ENCODE peak calls at places on chromosomes 4 and X, in eight cellular contexts. I is H54; X is GM19239; Q is kidney; H is stimulated activated CD8-positive, alpha-beta memory T cell treated with anti-CD3 and anti-CD28 coated beads, Interleukin-4, amount 100 ng/mL, for 24 hours; L is iPS-NIHi11; K is NT2/D1; B is NCI-H510A. N is an unnamed sample.

GRCh38 chrX:276588-277171 is 4.5 kb upstream of the PLCXD1 start:
- DNase-seq in I (peak), X (no peak), Q (peak), H (no peak), L (no peak), K (no peak), B (no peak), N (peak)

GRCh38 chr4:75555294-75556164 is at the start of gene ODAPH:
- DNase-seq in I (peak), X (peak), Q (no peak), H (peak), L (peak), K (peak), B (no peak), N (peak)

GRCh38 chrX:38970845-38971244 is 169.6 kb downstream of the MID1IP1 start:
- DNase-seq in I (no peak), X (no peak), Q (no peak), H (peak), L (no peak), K (no peak), B (no peak), N (no peak)

GRCh38 chrX:114959729-114960128 is 57.7 kb downstream of the IL13RA2 start:
- DNase-seq in I (no peak), X (no peak), Q (no peak), H (no peak), L (peak), K (no peak), B (no peak), N (peak)

GRCh38 chrX:139877710-139878414 is 55.0 kb downstream of the ATP11C start:
- DNase-seq in I (no peak), X (no peak), Q (no peak), H (no peak), L (no peak), K (no peak), B (no peak), N (peak)

GRCh38 chr4:83282049-83282535 is 2.5 kb downstream of the COQ2 start:
- DNase-seq in I (peak), X (no peak), Q (no peak), H (peak), L (peak), K (no peak), B (no peak), N (peak)

GRCh38 chr4:25926473-25926872 is 12.5 kb downstream of the SMIM20 start:
- DNase-seq in I (no peak), X (no peak), Q (no peak), H (no peak), L (no peak), K (no peak), B (peak), N (no peak)

GRCh38 chr4:33577798-33578197 is 2666.5 kb downstream of the ARAP2 start:
- DNase-seq in I (no peak), X (no peak), Q (no peak), H (no peak), L (no peak), K (no peak), B (no peak), N (no peak)

GRCh38 chr4:183989931-183990330 is 84.8 kb downstream of the STOX2 start:
- DNase-seq in I (no peak), X (no peak), Q (no peak), H (no peak), L (no peak), K (no peak), B (no peak), N (no peak)

GRCh38 chrX:153460826-153461225 is 9.6 kb downstream of the HAUS7 start:
- DNase-seq in I (peak), X (no peak), Q (peak), H (peak), L (peak), K (no peak), B (no peak), N (peak)

GRCh38 chr4:38119663-38120374 is 159.6 kb downstream of the PTTG2 start:
- DNase-seq in I (peak), X (no peak), Q (peak), H (no peak), L (no peak), K (no peak), B (no peak), N (peak)

GRCh38 chr4:102610476-102610875 is 109.3 kb downstream of the NFKB1 start:
- DNase-seq in I (no peak), X (no peak), Q (no peak), H (no peak), L (no peak), K (no peak), B (no peak), N (no peak)

GRCh38 chrX:100447563-100448397 is 37.7 kb upstream of the PCDH19 start:
- DNase-seq in I (peak), X (peak), Q (no peak), H (no peak), L (peak), K (peak), B (no peak), N (peak)

GRCh38 chr4:5101571-5101970 is 50.3 kb downstream of the STK32B start:
- DNase-seq in I (no peak), X (no peak), Q (no peak), H (no peak), L (no peak), K (no peak), B (no peak), N (peak)

GRCh38 chrX:150377010-150377409 is 13.9 kb downstream of the MAMLD1 start:
- DNase-seq in I (no peak), X (no peak), Q (no peak), H (no peak), L (no peak), K (no peak), B (no peak), N (no peak)

GRCh38 chrX:56764153-56764974 is 35.3 kb downstream of the NBDY start:
- DNase-seq in I (peak), X (peak), Q (peak), H (peak), L (peak), K (peak), B (no peak), N (peak)

GRCh38 chrX:141405878-141406492 is 163.7 kb upstream of the SPANXC start:
- DNase-seq in I (no peak), X (no peak), Q (no peak), H (no peak), L (no peak), K (no peak), B (no peak), N (peak)

GRCh38 chr4:56307423-56307822 is 79.9 kb downstream of the AASDH start:
- DNase-seq in I (no peak), X (no peak), Q (no peak), H (no peak), L (peak), K (no peak), B (no peak), N (peak)

GRCh38 chr4:14887842-14888433 is 114.3 kb upstream of the CPEB2 start:
- DNase-seq in I (no peak), X (no peak), Q (no peak), H (no peak), L (no peak), K (no peak), B (no peak), N (no peak)

GRCh38 chr4:108256538-108256937 is 87.8 kb upstream of the LEF1 start:
- DNase-seq in I (no peak), X (no peak), Q (no peak), H (no peak), L (no peak), K (no peak), B (no peak), N (no peak)

GRCh38 chrX:3811331-3812311 is 98.2 kb upstream of the PRKX start:
- DNase-seq in I (no peak), X (peak), Q (no peak), H (no peak), L (no peak), K (no peak), B (no peak), N (peak)

GRCh38 chr4:102780476-102781144 is 19.8 kb upstream of the MANBA start:
- DNase-seq in I (peak), X (no peak), Q (no peak), H (no peak), L (no peak), K (no peak), B (peak), N (no peak)

GRCh38 chr4:48180234-48180633 is 46.2 kb upstream of the TXK start:
- DNase-seq in I (no peak), X (no peak), Q (no peak), H (no peak), L (no peak), K (no peak), B (no peak), N (peak)

N was measured in EH.